ENCODE peak calls at places on chromosomes 12 and 14, in five cellular contexts. U is tibial nerve, X is fibroblast of lung, O is H1, I is stomach. S is an unnamed sample.
A peak's percentile ranks its signal among the peaks of the same experiment; 100 is the strongest.

GRCh38 chr12:120093336-120093591 is 23.3 kb downstream of the RAB35 start:
- DNase-seq in U (no peak), X (no peak), O (no peak), I (no peak), S (no peak)

GRCh38 chr12:46131729-46132128 is 137.1 kb downstream of the SLC38A1 start:
- DNase-seq in U (no peak), X (no peak), O (no peak), I (no peak), S (no peak)

GRCh38 chr12:32765906-32766305 is 10.2 kb upstream of the YARS2 start:
- DNase-seq in U (peak; percentile 18), X (peak; percentile 62), O (no peak), I (no peak), S (no peak)

GRCh38 chr12:66641057-66641456 is 37.8 kb downstream of the GRIP1 start:
- DNase-seq in U (no peak), X (peak; percentile 27), O (no peak), I (no peak), S (no peak)

GRCh38 chr12:76697849-76698248 is 66.1 kb upstream of the ZDHHC17 start:
- DNase-seq in U (no peak), X (no peak), O (no peak), I (no peak), S (no peak)

GRCh38 chr12:56988207-56988739 is 18.1 kb downstream of the ZBTB39 start:
- DNase-seq in U (no peak), X (peak; percentile 32), O (no peak), I (no peak), S (peak; percentile 36)

GRCh38 chr12:58833844-58834243 is 86.5 kb downstream of the LRIG3 start:
- DNase-seq in U (no peak), X (no peak), O (no peak), I (no peak), S (no peak)

GRCh38 chr12:6280053-6280469 is 30.4 kb upstream of the PLEKHG6 start:
- DNase-seq in U (peak; percentile 54), X (peak; percentile 93), O (no peak), I (peak; percentile 67), S (peak; percentile 86)

GRCh38 chr14:70422538-70422937 is 5.6 kb upstream of the SYNJ2BP start:
- DNase-seq in U (no peak), X (no peak), O (no peak), I (no peak), S (no peak)

GRCh38 chr12:122951979-122952892 is 14.0 kb downstream of the ABCB9 start:
- DNase-seq in U (peak; percentile 77), X (peak; percentile 55), O (no peak), I (peak; percentile 84), S (peak; percentile 81)

GRCh38 chr12:11709513-11709912 is 60.0 kb downstream of the ETV6 start:
- DNase-seq in U (no peak), X (no peak), O (no peak), I (no peak), S (no peak)

GRCh38 chr12:33438890-33439586 is 581 bp downstream of the SYT10 start:
- DNase-seq in U (no peak), X (peak; percentile 13), O (no peak), I (no peak), S (no peak)

GRCh38 chr14:61653507-61653906 is 41.8 kb upstream of the HIF1A start:
- DNase-seq in U (peak; percentile 16), X (peak; percentile 73), O (no peak), I (no peak), S (peak; percentile 75)

GRCh38 chr14:63542231-63542999 is 762 bp downstream of the PPP2R5E start:
- DNase-seq in U (no peak), X (peak; percentile 21), O (no peak), I (no peak), S (peak; percentile 31)

GRCh38 chr12:105480162-105480561 is 149.7 kb downstream of the C12orf75 start:
- DNase-seq in U (no peak), X (peak; percentile 36), O (no peak), I (no peak), S (no peak)

DNA sequence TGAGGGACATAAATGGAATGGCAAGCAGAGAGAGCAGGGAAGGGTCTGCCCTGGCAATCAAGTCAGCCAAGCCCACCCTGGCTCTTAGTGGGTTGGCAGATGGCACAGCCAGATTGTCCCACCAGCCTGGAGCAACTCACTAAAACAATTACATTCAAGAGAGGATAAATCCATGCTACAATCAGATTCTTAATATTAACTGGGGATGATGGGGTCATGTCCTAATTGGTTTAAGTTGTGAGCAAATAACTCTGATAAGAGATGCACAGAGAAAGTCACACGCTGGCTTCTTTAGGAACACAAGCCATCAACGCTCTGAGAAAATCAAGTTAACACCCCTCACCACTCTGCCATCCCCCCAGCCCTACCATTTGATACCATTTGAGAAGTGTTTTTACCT is 2.7 kb upstream of the PELI2 start:
- DNase-seq in U (no peak), X (no peak), O (no peak), I (no peak), S (no peak)
- H3K4me1 ChIP-seq in U (peaks cover 14% of the 10 kb centered on the region), X (peaks cover 2% of the 10 kb centered on the region), O (peaks cover 12% of the 10 kb centered on the region), I (peaks cover 33% of the 10 kb centered on the region), S (peaks cover 24% of the 10 kb centered on the region)

DNA sequence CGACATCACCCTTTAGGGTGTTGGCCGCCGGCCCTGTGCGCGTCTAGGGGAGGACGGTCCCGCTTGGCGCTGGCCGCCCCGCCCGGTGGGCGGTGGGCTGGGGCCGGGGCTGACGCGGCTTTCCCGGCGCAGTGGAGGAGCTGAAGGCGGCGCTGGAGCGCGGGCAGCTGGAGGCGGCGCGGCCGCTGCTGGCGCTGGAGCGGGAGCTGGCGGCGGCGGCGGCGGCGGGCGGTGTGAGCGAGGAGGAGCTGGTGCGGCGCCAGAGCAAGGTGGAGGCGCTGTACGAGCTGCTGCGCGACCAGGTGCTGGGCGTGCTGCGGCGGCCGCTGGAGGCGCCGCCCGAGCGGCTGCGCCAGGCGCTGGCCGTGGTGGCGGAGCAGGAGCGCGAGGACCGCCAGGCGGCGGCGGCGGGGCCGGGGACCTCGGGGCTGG is 3.6 kb downstream of the TNFAIP2 start:
- DNase-seq in U (no peak), X (peak; percentile 47), O (no peak), I (peak; percentile 88), S (peak; percentile 65)
- H3K4me1 ChIP-seq in U (peaks cover 48% of the 10 kb centered on the region), X (peaks cover 30% of the 10 kb centered on the region), O (peaks cover 29% of the 10 kb centered on the region), I (peaks cover 97% of the 10 kb centered on the region), S (peaks cover 67% of the 10 kb centered on the region)

DNA sequence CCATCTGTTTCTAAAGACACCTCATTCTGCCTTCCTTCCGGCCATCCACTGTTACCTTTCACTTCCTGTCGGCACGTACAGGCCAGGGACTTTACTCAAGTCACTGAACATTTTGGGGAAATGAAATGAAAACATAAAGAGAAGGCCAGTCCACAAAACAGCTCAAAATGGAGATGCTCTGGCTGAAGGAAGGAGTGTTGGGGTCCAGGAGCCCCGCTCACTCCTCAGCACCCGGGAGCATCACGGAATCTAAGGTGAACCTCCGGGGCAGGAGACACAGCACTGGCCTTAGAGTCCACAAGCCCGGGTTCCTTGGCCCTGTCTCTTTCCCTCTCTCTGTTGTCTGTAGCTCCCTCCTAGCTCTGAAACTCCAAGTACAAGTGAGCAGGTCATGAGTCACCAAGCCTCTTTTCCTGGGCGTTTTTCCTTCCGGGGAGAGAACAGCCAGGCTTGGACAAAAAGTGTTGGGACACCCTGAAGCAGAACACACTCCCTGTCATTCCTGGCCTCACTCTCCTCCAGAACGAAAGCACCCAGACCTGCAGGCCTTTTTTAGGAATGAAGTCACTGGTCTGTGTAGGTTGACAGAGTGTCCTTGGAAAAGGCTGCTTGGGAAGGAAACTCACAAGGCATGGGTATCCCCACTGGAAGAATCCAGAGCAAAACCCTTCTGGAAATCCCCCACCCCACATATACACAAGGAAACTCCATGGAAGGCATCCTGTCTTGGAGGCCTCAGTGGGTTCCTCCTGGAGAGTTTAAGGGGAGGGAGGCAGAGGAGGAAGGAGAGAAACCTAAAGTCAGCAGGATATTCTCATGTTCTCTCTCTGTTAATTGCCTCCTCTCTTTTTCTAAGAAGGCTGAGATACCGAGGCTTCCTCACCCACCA is 245.3 kb downstream of the ZFP36L1 start:
- DNase-seq in U (peak; percentile 81), X (peak; percentile 90), O (no peak), I (peak; percentile 41), S (peak; percentile 70)
- H3K4me1 ChIP-seq in U (peaks cover 67% of the 10 kb centered on the region), X (peaks cover 45% of the 10 kb centered on the region), O (peaks cover 16% of the 10 kb centered on the region), I (peaks cover 86% of the 10 kb centered on the region), S (peaks cover 19% of the 10 kb centered on the region)

GRCh38 chr14:72165151-72165715 is 233.0 kb downstream of the RGS6 start:
- DNase-seq in U (no peak), X (no peak), O (no peak), I (no peak), S (no peak)
- H3K4me1 ChIP-seq in U (no peaks in the 10 kb centered on the region), X (no peaks in the 10 kb centered on the region), O (no peaks in the 10 kb centered on the region), I (no peaks in the 10 kb centered on the region), S (no peaks in the 10 kb centered on the region)

GRCh38 chr12:107320929-107321618 is 227.7 kb upstream of the CRY1 start:
- DNase-seq in U (no peak), X (peak; percentile 61), O (no peak), I (no peak), S (no peak)
- H3K4me1 ChIP-seq in U (peaks cover 11% of the 10 kb centered on the region), X (no peaks in the 10 kb centered on the region), O (peaks cover 12% of the 10 kb centered on the region), I (peaks cover 43% of the 10 kb centered on the region), S (peaks cover 21% of the 10 kb centered on the region)

DNA sequence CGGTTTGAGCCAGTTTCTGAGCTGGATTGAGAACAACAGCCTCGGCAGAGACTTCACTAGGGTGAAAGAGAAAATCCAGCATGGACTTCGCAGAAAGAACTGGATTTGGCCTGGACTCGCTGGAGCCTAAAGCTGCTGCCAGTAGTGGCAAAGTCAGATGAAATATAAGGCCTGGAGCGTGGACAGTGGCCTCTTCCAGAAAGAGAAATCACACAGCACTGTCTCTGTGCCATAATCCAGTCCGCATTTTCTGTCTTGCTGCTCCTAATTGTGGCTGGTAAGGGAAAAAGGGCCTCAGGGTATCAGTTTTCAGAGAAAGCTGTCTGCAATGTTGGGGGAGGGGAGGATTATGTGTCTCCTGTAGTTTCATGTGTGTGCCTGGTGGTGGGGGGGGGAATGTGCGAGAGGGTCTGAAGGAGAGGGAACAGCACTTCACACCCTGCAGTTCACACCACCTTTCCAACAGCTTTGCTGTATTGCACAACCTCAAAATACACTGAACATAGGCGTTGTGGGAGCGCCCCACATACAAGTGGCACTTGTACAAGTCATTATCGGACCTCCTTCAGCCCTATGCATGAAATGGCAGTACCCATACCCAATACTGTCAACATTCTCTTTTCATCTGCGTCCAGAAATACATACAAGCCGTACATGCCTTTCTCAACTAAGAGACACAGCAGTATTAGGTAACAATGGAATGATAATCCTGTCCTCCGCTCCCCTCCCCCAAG is 107.6 kb upstream of the ATF7IP start:
- DNase-seq in U (peak; percentile 99), X (peak; percentile 100), O (peak; percentile 97), I (peak; percentile 95), S (peak; percentile 98)
- H3K4me1 ChIP-seq in U (peaks cover 24% of the 10 kb centered on the region), X (peaks cover 12% of the 10 kb centered on the region), O (peaks cover 34% of the 10 kb centered on the region), I (peaks cover 72% of the 10 kb centered on the region), S (peaks cover 24% of the 10 kb centered on the region)

GRCh38 chr12:121133838-121134237 is 1.2 kb downstream of the P2RX7 start:
- DNase-seq in U (no peak), X (no peak), O (no peak), I (no peak), S (no peak)
- H3K4me1 ChIP-seq in U (peaks cover 22% of the 10 kb centered on the region), X (peaks cover 3% of the 10 kb centered on the region), O (peaks cover 4% of the 10 kb centered on the region), I (peaks cover 30% of the 10 kb centered on the region), S (peaks cover 8% of the 10 kb centered on the region)